ENCODE peak calls at places on chromosomes 3 and 15, in five cellular contexts. W, Y, U, F and Z are unnamed samples.

GRCh38 chr15:57767526-57767925 is 61.0 kb downstream of the POLR2M start:
- DNase-seq in U (no peak), F (no peak), Y (no peak), W (no peak), Z (no peak)

GRCh38 chr3:68017069-68017468 is 362.7 kb upstream of the SUCLG2 start:
- DNase-seq in F (no peak), W (no peak), U (no peak), Y (no peak), Z (no peak)

GRCh38 chr3:131143802-131144201 is 117.1 kb downstream of the NEK11 start:
- DNase-seq in Y (no peak), W (no peak), U (no peak), F (no peak), Z (no peak)

GRCh38 chr3:26621891-26622633 is 510 bp upstream of the LRRC3B start:
- DNase-seq in W (no peak), U (no peak), F (no peak), Y (no peak), Z (no peak)

GRCh38 chr15:27353837-27354236 is 382.9 kb downstream of the GABRG3 start:
- DNase-seq in W (no peak), Y (no peak), F (no peak), U (no peak), Z (no peak)

GRCh38 chr3:52244061-52244628 is 1.4 kb upstream of the PPM1M start:
- DNase-seq in W (no peak), U (no peak), Y (no peak), F (no peak), Z (peak; percentile 85)

GRCh38 chr3:41173926-41174702 is 25.2 kb upstream of the CTNNB1 start:
- DNase-seq in W (no peak), Y (peak; percentile 80), F (no peak), U (no peak), Z (no peak)

GRCh38 chr3:127997961-127998360 is 54.3 kb upstream of the SEC61A1 start:
- DNase-seq in F (no peak), Y (no peak), U (no peak), W (no peak), Z (peak; percentile 53)

GRCh38 chr3:105594219-105594618 is 227.5 kb downstream of the ALCAM start:
- DNase-seq in F (no peak), U (no peak), W (no peak), Y (no peak), Z (no peak)

GRCh38 chr3:115464036-115464435 is 159.3 kb upstream of the GAP43 start:
- DNase-seq in Y (no peak), F (no peak), W (no peak), U (no peak), Z (no peak)

GRCh38 chr3:100975714-100976113 is 17.5 kb downstream of the ABI3BP start:
- DNase-seq in W (no peak), Y (no peak), U (no peak), F (no peak), Z (no peak)

GRCh38 chr3:71641669-71642068 is 58.1 kb upstream of the FOXP1 start:
- DNase-seq in U (no peak), F (no peak), W (no peak), Y (no peak), Z (no peak)

GRCh38 chr3:51708216-51708845 is 1.5 kb downstream of the GRM2 start:
- DNase-seq in W (no peak), Y (no peak), U (no peak), F (peak; percentile 3), Z (peak; percentile 24)

GRCh38 chr15:78242128-78242527 is 7.8 kb upstream of the ACSBG1 start:
- DNase-seq in W (no peak), U (no peak), Y (peak; percentile 31), F (peak; percentile 71), Z (no peak)

GRCh38 chr3:95899494-95899893 is 914.9 kb upstream of the EPHA6 start:
- DNase-seq in Y (no peak), F (no peak), U (no peak), W (no peak), Z (no peak)

GRCh38 chr15:66027268-66027806 is 158.0 kb downstream of the RAB11A start:
- DNase-seq in F (no peak), W (no peak), U (no peak), Y (no peak), Z (no peak)

GRCh38 chr3:133274477-133274876 is 125.4 kb upstream of the BFSP2 start:
- DNase-seq in Y (no peak), W (no peak), F (no peak), U (no peak), Z (no peak)

GRCh38 chr3:114519415-114519814 is 225.6 kb downstream of the TIGIT start:
- DNase-seq in U (peak; percentile 51), Y (peak; percentile 52), W (no peak), F (peak; percentile 17), Z (no peak)

GRCh38 chr15:66901336-66902100 is 163.9 kb upstream of the SMAD3 start:
- DNase-seq in Y (no peak), F (no peak), U (no peak), W (no peak), Z (peak; percentile 10)